ENCODE peak calls at places on chromosomes 2 and 18, in ten cellular contexts. P, A, L, E, Q, V, K, Z, M and N are unnamed samples.

GRCh38 chr18:79942211-79942610 is 9.2 kb downstream of the SLC66A2 start:
- DNase-seq in P (no peak), A (no peak), L (no peak), E (no peak), Q (no peak), V (no peak), K (no peak), Z (no peak), M (no peak), N (no peak)

GRCh38 chr18:36780748-36781147 is 48.1 kb downstream of the TPGS2 start:
- DNase-seq in P (no peak), A (no peak), L (no peak), E (no peak), Q (no peak), V (no peak), K (no peak), Z (no peak), M (no peak), N (no peak)

GRCh38 chr18:56221195-56222065 is 417.0 kb downstream of the TXNL1 start:
- DNase-seq in P (no peak), A (no peak), L (no peak), E (no peak), Q (no peak), V (no peak), K (no peak), Z (no peak), M (peak), N (no peak)

GRCh38 chr2:54419386-54419785 is 36.7 kb upstream of the SPTBN1 start:
- DNase-seq in P (no peak), A (no peak), L (peak), E (no peak), Q (no peak), V (no peak), K (no peak), Z (no peak), M (no peak), N (no peak)

GRCh38 chr2:138424436-138425140 is 77.0 kb upstream of the SPOPL start:
- DNase-seq in P (no peak), A (no peak), L (no peak), E (no peak), Q (no peak), V (no peak), K (no peak), Z (no peak), M (no peak), N (no peak)

GRCh38 chr2:218781691-218782528 is at the start of gene CYP27A1:
- DNase-seq in P (peak), A (peak), L (peak), E (no peak), Q (peak), V (peak), K (no peak), Z (peak), M (no peak), N (peak)

GRCh38 chr18:11320981-11321380 is 171.6 kb upstream of the PIEZO2 start:
- DNase-seq in P (peak), A (no peak), L (peak), E (no peak), Q (no peak), V (no peak), K (no peak), Z (no peak), M (peak), N (no peak)

GRCh38 chr2:7083580-7084509 is 166.6 kb downstream of the RNF144A start:
- DNase-seq in P (no peak), A (no peak), L (peak), E (no peak), Q (no peak), V (peak), K (no peak), Z (no peak), M (no peak), N (no peak)

GRCh38 chr2:150165988-150166965 is 321.2 kb downstream of the RND3 start:
- DNase-seq in P (no peak), A (peak), L (peak), E (no peak), Q (peak), V (peak), K (no peak), Z (no peak), M (no peak), N (no peak)

GRCh38 chr2:180246281-180246680 is 239.2 kb upstream of the CWC22 start:
- DNase-seq in P (no peak), A (no peak), L (no peak), E (no peak), Q (peak), V (no peak), K (no peak), Z (no peak), M (no peak), N (no peak)

GRCh38 chr2:59900728-59901452 is 652.6 kb downstream of the BCL11A start:
- DNase-seq in P (no peak), A (peak), L (no peak), E (no peak), Q (no peak), V (peak), K (no peak), Z (no peak), M (no peak), N (peak)

GRCh38 chr2:72004976-72005375 is 142.7 kb downstream of the CYP26B1 start:
- DNase-seq in P (no peak), A (peak), L (no peak), E (no peak), Q (no peak), V (no peak), K (no peak), Z (no peak), M (no peak), N (no peak)

GRCh38 chr2:145593280-145593679 is 1073.4 kb upstream of the ZEB2 start:
- DNase-seq in P (no peak), A (no peak), L (no peak), E (no peak), Q (no peak), V (no peak), K (no peak), Z (no peak), M (no peak), N (no peak)

GRCh38 chr2:200199005-200199404 is 107.5 kb upstream of the SPATS2L start:
- DNase-seq in P (no peak), A (no peak), L (no peak), E (no peak), Q (no peak), V (no peak), K (no peak), Z (no peak), M (no peak), N (no peak)

GRCh38 chr2:82996217-82996616 is 1462.9 kb downstream of the SUCLG1 start:
- DNase-seq in P (no peak), A (no peak), L (no peak), E (no peak), Q (no peak), V (no peak), K (no peak), Z (no peak), M (no peak), N (no peak)

GRCh38 chr18:24273596-24273995 is 124.0 kb downstream of the OSBPL1A start:
- DNase-seq in P (no peak), A (no peak), L (peak), E (no peak), Q (no peak), V (peak), K (no peak), Z (no peak), M (no peak), N (no peak)

GRCh38 chr18:54958711-54959625 is at the start of gene CCDC68:
- DNase-seq in P (no peak), A (peak), L (peak), E (no peak), Q (no peak), V (peak), K (no peak), Z (no peak), M (no peak), N (peak)

GRCh38 chr2:226797289-226797988 is 2.2 kb downstream of the IRS1 start:
- DNase-seq in P (no peak), A (no peak), L (peak), E (no peak), Q (no peak), V (no peak), K (no peak), Z (peak), M (no peak), N (peak)

GRCh38 chr2:104788721-104789446 is 65.0 kb upstream of the POU3F3 start:
- DNase-seq in P (no peak), A (no peak), L (no peak), E (no peak), Q (peak), V (no peak), K (no peak), Z (no peak), M (no peak), N (no peak)